ENCODE peak calls at places on chromosomes 2 and 18, in four cellular contexts. S, N, I and R are unnamed samples.

GRCh38 chr2:43518718-43519117 is 77.1 kb downstream of the THADA start:
- DNase-seq in S (no peak), N (no peak), I (no peak), R (no peak)

GRCh38 chr2:74916394-74916793 is 42.0 kb upstream of the POLE4 start:
- DNase-seq in S (no peak), N (no peak), I (no peak), R (no peak)

GRCh38 chr18:74695170-74695569 is 97.5 kb downstream of the ZNF407 start:
- DNase-seq in S (no peak), N (no peak), I (no peak), R (no peak)

GRCh38 chr2:15997728-15998280 is 57.5 kb downstream of the MYCN start:
- DNase-seq in S (no peak), N (no peak), I (no peak), R (no peak)

GRCh38 chr2:169849710-169850109 is 22.5 kb downstream of the UBR3 start:
- DNase-seq in S (no peak), N (no peak), I (no peak), R (no peak)

GRCh38 chr18:49231541-49231940 is 228.9 kb downstream of the DYM start:
- DNase-seq in S (no peak), N (no peak), I (no peak), R (no peak)

GRCh38 chr18:10751711-10752110 is 225.9 kb downstream of the NAPG start:
- DNase-seq in S (no peak), N (no peak), I (no peak), R (no peak)

GRCh38 chr2:15943378-15943851 is 3.1 kb downstream of the MYCN start:
- DNase-seq in S (peak), N (no peak), I (peak), R (no peak)

GRCh38 chr2:118969025-118969733 is 27.2 kb downstream of the MARCO start:
- DNase-seq in S (no peak), N (no peak), I (no peak), R (no peak)

GRCh38 chr2:203897544-203897943 is 30.0 kb downstream of the CTLA4 start:
- DNase-seq in S (no peak), N (no peak), I (no peak), R (no peak)

GRCh38 chr2:26355038-26355995 is 8.7 kb upstream of the ADGRF3 start:
- DNase-seq in S (no peak), N (no peak), I (peak), R (peak)

GRCh38 chr2:127185720-127186119 is 34.4 kb downstream of the CYP27C1 start:
- DNase-seq in S (no peak), N (no peak), I (peak), R (no peak)

GRCh38 chr18:29147944-29148343 is 971.0 kb upstream of the CDH2 start:
- DNase-seq in S (no peak), N (no peak), I (peak), R (peak)

GRCh38 chr18:71809711-71810110 is 734.4 kb downstream of the CBLN2 start:
- DNase-seq in S (no peak), N (no peak), I (no peak), R (no peak)

GRCh38 chr2:30373881-30374302 is 73.2 kb upstream of the LCLAT1 start:
- DNase-seq in S (no peak), N (no peak), I (peak), R (peak)

GRCh38 chr18:36179562-36180334 is 7.5 kb upstream of the MOCOS start:
- DNase-seq in S (no peak), N (no peak), I (peak), R (peak)

GRCh38 chr2:236977999-236978398 is 107.7 kb upstream of the COPS8 start:
- DNase-seq in S (no peak), N (no peak), I (no peak), R (no peak)